ENCODE peak calls at places on chromosomes 2 and 18, in four cellular contexts. One of them, this sample, is unnamed.

GRCh38 chr2:63651361-63651760 is 62.6 kb downstream of the MDH1 start:
- DNase-seq in HepG2: no peak
- DNase-seq in GM12878: no peak
- DNase-seq in H1: no peak
- DNase-seq in this sample: no peak

GRCh38 chr18:7617738-7618422 is 50.8 kb downstream of the PTPRM start:
- DNase-seq in HepG2: no peak
- DNase-seq in GM12878: no peak
- DNase-seq in H1: no peak
- DNase-seq in this sample: no peak

GRCh38 chr2:133262888-133263287 is 305.4 kb downstream of the NCKAP5 start:
- DNase-seq in HepG2: no peak
- DNase-seq in GM12878: no peak
- DNase-seq in H1: no peak
- DNase-seq in this sample: no peak

GRCh38 chr18:28469946-28470345 is 293.0 kb upstream of the CDH2 start:
- DNase-seq in HepG2: no peak
- DNase-seq in GM12878: no peak
- DNase-seq in H1: no peak
- DNase-seq in this sample: no peak

GRCh38 chr2:108363048-108363899 is 14.5 kb upstream of the SULT1C4 start:
- DNase-seq in HepG2: no peak
- DNase-seq in GM12878: no peak
- DNase-seq in H1: no peak
- DNase-seq in this sample: no peak

GRCh38 chr2:189798312-189799029 is 14.2 kb downstream of the PMS1 start:
- DNase-seq in HepG2: peak; percentile 24
- DNase-seq in GM12878: peak; percentile 25
- DNase-seq in H1: no peak
- DNase-seq in this sample: no peak

GRCh38 chr2:239729151-239729550 is 296.0 kb downstream of the NDUFA10 start:
- DNase-seq in HepG2: no peak
- DNase-seq in GM12878: no peak
- DNase-seq in H1: no peak
- DNase-seq in this sample: no peak

GRCh38 chr2:140648390-140648789 is 1482.4 kb downstream of the LRP1B start:
- DNase-seq in HepG2: no peak
- DNase-seq in GM12878: no peak
- DNase-seq in H1: no peak
- DNase-seq in this sample: no peak

GRCh38 chr2:78290581-78291214 is 734.8 kb upstream of the REG3G start:
- DNase-seq in HepG2: no peak
- DNase-seq in GM12878: no peak
- DNase-seq in H1: no peak
- DNase-seq in this sample: no peak

GRCh38 chr2:145874466-145874865 is 1354.5 kb upstream of the ZEB2 start:
- DNase-seq in HepG2: no peak
- DNase-seq in GM12878: no peak
- DNase-seq in H1: no peak
- DNase-seq in this sample: no peak

GRCh38 chr18:63207154-63207790 is 112.3 kb downstream of the BCL2 start:
- DNase-seq in HepG2: no peak
- DNase-seq in GM12878: no peak
- DNase-seq in H1: no peak
- DNase-seq in this sample: no peak

GRCh38 chr2:30026091-30027055 is 105.0 kb upstream of the ALK start:
- DNase-seq in HepG2: peak; percentile 13
- DNase-seq in GM12878: no peak
- DNase-seq in H1: no peak
- DNase-seq in this sample: peak; percentile 43

GRCh38 chr2:182043021-182043420 is 57.4 kb downstream of the PPP1R1C start:
- DNase-seq in HepG2: no peak
- DNase-seq in GM12878: no peak
- DNase-seq in H1: no peak
- DNase-seq in this sample: no peak

GRCh38 chr2:164850235-164850634 is 8.6 kb upstream of the COBLL1 start:
- DNase-seq in HepG2: no peak
- DNase-seq in GM12878: no peak
- DNase-seq in H1: no peak
- DNase-seq in this sample: no peak

GRCh38 chr2:164014068-164014577 is 278.3 kb upstream of the FIGN start:
- DNase-seq in HepG2: no peak
- DNase-seq in GM12878: no peak
- DNase-seq in H1: no peak
- DNase-seq in this sample: peak; percentile 18

GRCh38 chr18:12296457-12296856 is 11.6 kb upstream of the TUBB6 start:
- DNase-seq in HepG2: no peak
- DNase-seq in GM12878: no peak
- DNase-seq in H1: no peak
- DNase-seq in this sample: no peak

GRCh38 chr2:106868199-106868598 is 17.8 kb downstream of the ST6GAL2 start:
- DNase-seq in HepG2: peak; percentile 18
- DNase-seq in GM12878: no peak
- DNase-seq in H1: no peak
- DNase-seq in this sample: no peak

GRCh38 chr2:219289537-219290361 is 10.6 kb downstream of the DNAJB2 start:
- DNase-seq in HepG2: no peak
- DNase-seq in GM12878: no peak
- DNase-seq in H1: no peak
- DNase-seq in this sample: no peak

GRCh38 chr2:227890495-227891079 is 19.2 kb downstream of the DAW1 start:
- DNase-seq in HepG2: peak; percentile 53
- DNase-seq in GM12878: peak; percentile 4
- DNase-seq in H1: no peak
- DNase-seq in this sample: peak; percentile 23

GRCh38 chr2:182594286-182594685 is 121.8 kb upstream of the DNAJC10 start:
- DNase-seq in HepG2: no peak
- DNase-seq in GM12878: no peak
- DNase-seq in H1: no peak
- DNase-seq in this sample: no peak

GRCh38 chr2:221716434-221717303 is 144.6 kb upstream of the EPHA4 start:
- DNase-seq in HepG2: no peak
- DNase-seq in GM12878: no peak
- DNase-seq in H1: no peak
- DNase-seq in this sample: no peak

GRCh38 chr2:64654063-64654811 is 524 bp upstream of the SERTAD2 start:
- DNase-seq in HepG2: peak; percentile 87
- DNase-seq in GM12878: no peak
- DNase-seq in H1: peak; percentile 44
- DNase-seq in this sample: peak; percentile 68

GRCh38 chr2:235493775-235494715 is at the start of gene AGAP1:
- DNase-seq in HepG2: peak; percentile 74
- DNase-seq in GM12878: no peak
- DNase-seq in H1: peak; percentile 56
- DNase-seq in this sample: peak; percentile 72

GRCh38 chr2:160220545-160221009 is 20.5 kb upstream of the ITGB6 start:
- DNase-seq in HepG2: no peak
- DNase-seq in GM12878: no peak
- DNase-seq in H1: no peak
- DNase-seq in this sample: no peak

GRCh38 chr2:218607436-218608115 is at the start of gene PLCD4:
- DNase-seq in HepG2: no peak
- DNase-seq in GM12878: no peak
- DNase-seq in H1: no peak
- DNase-seq in this sample: peak; percentile 6

GRCh38 chr2:239158641-239159475 is 242.0 kb downstream of the HDAC4 start:
- DNase-seq in HepG2: no peak
- DNase-seq in GM12878: no peak
- DNase-seq in H1: no peak
- DNase-seq in this sample: no peak

GRCh38 chr2:30113617-30114293 is 33.1 kb upstream of the YPEL5 start:
- DNase-seq in HepG2: no peak
- DNase-seq in GM12878: no peak
- DNase-seq in H1: no peak
- DNase-seq in this sample: no peak

GRCh38 chr2:111900859-111901258 is 2.5 kb downstream of the MERTK start:
- DNase-seq in HepG2: peak; percentile 58
- DNase-seq in GM12878: no peak
- DNase-seq in H1: no peak
- DNase-seq in this sample: no peak

GRCh38 chr2:105118960-105119359 is 81.1 kb downstream of the MRPS9 start:
- DNase-seq in HepG2: no peak
- DNase-seq in GM12878: no peak
- DNase-seq in H1: no peak
- DNase-seq in this sample: no peak

GRCh38 chr18:10169064-10169562 is 255.3 kb downstream of the VAPA start:
- DNase-seq in HepG2: no peak
- DNase-seq in GM12878: no peak
- DNase-seq in H1: no peak
- DNase-seq in this sample: no peak

DNA sequence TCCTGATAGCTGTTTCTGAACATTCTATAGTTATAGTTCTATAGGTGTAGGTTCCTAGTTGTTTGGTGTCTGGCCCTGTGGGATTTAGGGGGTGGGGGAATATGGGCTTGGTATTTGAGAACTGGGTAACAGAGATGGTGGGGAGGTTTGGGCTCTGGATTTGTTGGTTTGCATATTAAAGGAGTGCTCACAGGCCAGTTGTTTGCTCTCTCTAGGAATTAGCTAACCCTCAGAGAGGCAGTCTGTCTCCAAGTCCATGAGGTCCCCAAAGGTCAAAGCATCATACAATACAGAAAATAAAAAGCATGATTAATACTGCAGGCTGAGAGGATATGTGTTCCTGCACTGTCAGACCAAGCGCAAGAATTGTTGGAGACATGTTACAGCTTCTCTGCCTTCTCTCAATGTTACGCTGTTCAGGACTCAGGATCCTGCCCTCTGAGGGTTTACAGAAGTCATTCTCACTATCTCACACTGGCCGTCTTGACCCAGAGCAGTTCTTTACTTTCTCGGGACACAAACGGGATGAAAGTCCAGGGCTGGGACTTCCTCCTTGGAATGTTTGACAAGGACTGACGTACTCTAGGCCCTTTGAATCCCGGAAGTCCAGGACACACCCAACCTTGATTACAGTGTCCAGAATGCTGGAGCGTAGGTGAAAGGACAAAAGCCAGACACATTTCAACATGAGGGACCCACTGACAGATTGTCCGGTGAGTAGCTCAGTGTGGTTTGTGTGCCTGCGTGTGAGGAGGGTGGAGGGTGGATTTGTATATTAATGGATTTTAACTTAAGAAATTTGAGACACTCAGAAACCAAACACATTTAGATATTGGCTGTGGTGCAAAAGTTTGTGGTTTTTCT is at the start of gene NOSTRIN:
- DNase-seq in HepG2: peak; percentile 14
- DNase-seq in GM12878: no peak
- DNase-seq in H1: no peak
- DNase-seq in this sample: no peak
- TF ChIP-seq ZNF274 in HepG2: no peak
- TF ChIP-seq ZNF274 in GM12878: no peak
- TF ChIP-seq ZNF274 in H1: no peak
- TF ChIP-seq ZNF274 in this sample: no peak

GRCh38 chr2:241065355-241065803 is 36.7 kb downstream of the MTERF4 start:
- DNase-seq in HepG2: no peak
- DNase-seq in GM12878: no peak
- DNase-seq in H1: no peak
- DNase-seq in this sample: no peak

GRCh38 chr2:241067501-241068135 is 34.5 kb downstream of the MTERF4 start:
- DNase-seq in HepG2: no peak
- DNase-seq in GM12878: no peak
- DNase-seq in H1: no peak
- DNase-seq in this sample: no peak

GRCh38 chr2:241068136-241068941 is 33.7 kb downstream of the MTERF4 start:
- DNase-seq in HepG2: no peak
- DNase-seq in GM12878: no peak
- DNase-seq in H1: no peak
- DNase-seq in this sample: no peak

GRCh38 chr2:241066171-241066892 is 35.8 kb downstream of the MTERF4 start:
- DNase-seq in HepG2: no peak
- DNase-seq in GM12878: no peak
- DNase-seq in H1: no peak
- DNase-seq in this sample: no peak

GRCh38 chr2:241066893-241067341 is 35.2 kb downstream of the MTERF4 start:
- DNase-seq in HepG2: no peak
- DNase-seq in GM12878: no peak
- DNase-seq in H1: no peak
- DNase-seq in this sample: no peak
- TF ChIP-seq SUZ12 in HepG2: no peak
- TF ChIP-seq SUZ12 in GM12878: no peak
- TF ChIP-seq SUZ12 in H1: no peak
- TF ChIP-seq SUZ12 in this sample: no peak

DNA sequence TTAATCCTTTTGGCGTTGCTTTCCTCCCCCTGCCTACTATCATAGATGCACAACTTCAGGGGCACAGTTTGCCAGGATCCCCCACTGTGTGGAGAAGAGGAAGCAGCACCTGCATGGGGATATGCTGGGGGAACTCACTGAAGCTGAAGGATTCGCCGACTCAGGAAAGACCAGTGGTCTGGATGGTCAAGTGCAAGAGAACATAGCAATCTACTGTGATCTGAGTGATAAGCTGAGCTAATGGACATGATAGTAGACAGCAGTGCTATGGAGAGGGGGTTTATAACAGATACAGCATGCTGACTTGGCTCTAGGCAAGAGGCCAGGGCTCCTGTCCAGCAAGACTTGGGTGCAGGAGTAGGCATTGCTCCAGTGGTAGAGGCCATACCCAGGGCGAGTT is 124.4 kb upstream of the NRP2 start:
- DNase-seq in HepG2: no peak
- DNase-seq in GM12878: no peak
- DNase-seq in H1: no peak
- DNase-seq in this sample: no peak
- TF ChIP-seq ZNF274 in HepG2: no peak
- TF ChIP-seq ZNF274 in GM12878: no peak
- TF ChIP-seq ZNF274 in H1: no peak
- TF ChIP-seq ZNF274 in this sample: no peak

GRCh38 chr2:61988462-61989366 is 83.2 kb downstream of the COMMD1 start:
- DNase-seq in HepG2: no peak
- DNase-seq in GM12878: no peak
- DNase-seq in H1: no peak
- DNase-seq in this sample: no peak

GRCh38 chr2:61995059-61995458 is 89.6 kb downstream of the COMMD1 start:
- DNase-seq in HepG2: no peak
- DNase-seq in GM12878: no peak
- DNase-seq in H1: no peak
- DNase-seq in this sample: no peak

GRCh38 chr2:61995515-61995914 is 90.0 kb downstream of the COMMD1 start:
- DNase-seq in HepG2: no peak
- DNase-seq in GM12878: peak; percentile 71
- DNase-seq in H1: no peak
- DNase-seq in this sample: no peak

DNA sequence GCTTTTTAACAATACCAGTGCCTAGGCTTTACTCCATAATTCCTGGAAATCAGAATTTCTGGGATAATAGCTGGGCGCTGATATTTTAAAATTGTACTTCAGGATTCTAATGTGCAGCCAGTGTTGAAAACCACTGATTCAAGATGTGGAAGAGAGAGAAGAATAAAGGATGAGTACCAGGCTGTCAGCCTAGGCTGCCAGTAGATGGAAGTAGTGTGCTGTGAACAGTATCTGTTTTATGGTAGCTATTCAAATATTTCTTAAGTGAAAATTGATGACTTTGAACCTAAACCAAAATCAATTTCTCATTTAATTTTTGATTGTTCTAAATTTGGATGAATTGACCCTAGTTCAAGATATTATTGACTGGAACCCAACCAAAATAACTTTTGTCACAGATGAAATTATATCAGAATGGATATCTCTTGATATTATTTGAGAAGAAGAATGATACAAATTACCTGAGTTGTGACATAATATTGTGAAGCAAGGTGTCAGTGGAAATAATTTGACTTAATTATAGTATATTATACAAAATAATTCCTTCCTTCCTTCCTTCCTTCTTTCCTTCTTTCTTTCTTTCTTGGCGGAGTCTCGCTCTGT is 88.0 kb downstream of the COMMD1 start:
- DNase-seq in HepG2: peak; percentile 52
- DNase-seq in GM12878: peak; percentile 55
- DNase-seq in H1: no peak
- DNase-seq in this sample: peak; percentile 20
- TF ChIP-seq SUZ12 in HepG2: no peak
- TF ChIP-seq SUZ12 in GM12878: no peak
- TF ChIP-seq SUZ12 in H1: no peak
- TF ChIP-seq SUZ12 in this sample: no peak